ENCODE peak calls at places on chromosomes 5 and 9, in four cellular contexts. Q is K562, E is body of pancreas, H is brain microvascular endothelial cell. T is an unnamed sample.
A peak's percentile ranks its signal among the peaks of the same experiment; 100 is the strongest.

GRCh38 chr5:107388111-107388861 is 282.5 kb downstream of the EFNA5 start:
- DNase-seq in Q (no peak), E (no peak), H (peak; percentile 85), T (no peak)

GRCh38 chr5:141992349-141992963 is 20.4 kb downstream of the GNPDA1 start:
- DNase-seq in Q (peak; percentile 79), E (peak; percentile 82), H (peak; percentile 54), T (peak; percentile 51)

GRCh38 chr5:78650562-78650930 is 2.0 kb upstream of the LHFPL2 start:
- DNase-seq in Q (no peak), E (no peak), H (no peak), T (no peak)

GRCh38 chr5:134019636-134020035 is 14.9 kb upstream of the VDAC1 start:
- DNase-seq in Q (no peak), E (no peak), H (no peak), T (no peak)

GRCh38 chr5:108315829-108316228 is 66.1 kb downstream of the FBXL17 start:
- DNase-seq in Q (no peak), E (no peak), H (no peak), T (peak; percentile 24)

GRCh38 chr9:12538842-12539584 is 154.2 kb upstream of the TYRP1 start:
- DNase-seq in Q (no peak), E (peak; percentile 56), H (no peak), T (no peak)

GRCh38 chr5:130605200-130605599 is 559.9 kb downstream of the HINT1 start:
- DNase-seq in Q (no peak), E (no peak), H (peak; percentile 17), T (peak; percentile 54)

GRCh38 chr5:122775713-122776084 is 819 bp downstream of the SNX2 start:
- DNase-seq in Q (peak; percentile 14), E (no peak), H (no peak), T (no peak)

GRCh38 chr5:133425183-133425582 is 187.2 kb downstream of the FSTL4 start:
- DNase-seq in Q (no peak), E (no peak), H (no peak), T (no peak)

GRCh38 chr9:125990793-125991220 is 243.6 kb downstream of the PBX3 start:
- DNase-seq in Q (no peak), E (no peak), H (no peak), T (no peak)

GRCh38 chr5:67581203-67581602 is 384.6 kb upstream of the CD180 start:
- DNase-seq in Q (peak; percentile 5), E (no peak), H (no peak), T (no peak)

GRCh38 chr5:80220268-80220897 is 35.5 kb downstream of the SERINC5 start:
- DNase-seq in Q (no peak), E (no peak), H (no peak), T (peak; percentile 30)

GRCh38 chr5:130652178-130652577 is 512.9 kb downstream of the HINT1 start:
- DNase-seq in Q (no peak), E (no peak), H (peak; percentile 89), T (no peak)

GRCh38 chr5:40652441-40653220 is 27.1 kb upstream of the PTGER4 start:
- DNase-seq in Q (no peak), E (no peak), H (no peak), T (no peak)

GRCh38 chr9:87123830-87124229 is 176.5 kb upstream of the GAS1 start:
- DNase-seq in Q (no peak), E (no peak), H (no peak), T (no peak)

GRCh38 chr5:63131618-63132285 is 553.1 kb downstream of the LRRC70 start:
- DNase-seq in Q (no peak), E (no peak), H (peak; percentile 71), T (no peak)

GRCh38 chr5:14745753-14746152 is 81.2 kb downstream of the OTULIN start:
- DNase-seq in Q (no peak), E (no peak), H (no peak), T (no peak)

GRCh38 chr5:107254902-107255234 is 415.9 kb downstream of the EFNA5 start:
- DNase-seq in Q (no peak), E (no peak), H (no peak), T (no peak)

GRCh38 chr5:137560414-137560813 is 61.3 kb upstream of the SPOCK1 start:
- DNase-seq in Q (no peak), E (no peak), H (no peak), T (no peak)

GRCh38 chr5:132621699-132622098 is 36.3 kb upstream of the IL13 start:
- DNase-seq in Q (no peak), E (no peak), H (no peak), T (no peak)

GRCh38 chr5:37771731-37772130 is 68.1 kb downstream of the GDNF start:
- DNase-seq in Q (no peak), E (no peak), H (peak; percentile 98), T (peak; percentile 90)
- H3K4me3 ChIP-seq in Q (no peak overlapping the region), E (no peak overlapping the region), H (no peak overlapping the region), T (no peak overlapping the region)

GRCh38 chr9:128940271-128940921 is 7.0 kb downstream of the DOLK start:
- DNase-seq in Q (no peak), E (no peak), H (no peak), T (no peak)
- H3K27ac ChIP-seq in Q (no peak overlapping the region), E (no peak overlapping the region), H (no peak overlapping the region), T (no peak overlapping the region)

DNA sequence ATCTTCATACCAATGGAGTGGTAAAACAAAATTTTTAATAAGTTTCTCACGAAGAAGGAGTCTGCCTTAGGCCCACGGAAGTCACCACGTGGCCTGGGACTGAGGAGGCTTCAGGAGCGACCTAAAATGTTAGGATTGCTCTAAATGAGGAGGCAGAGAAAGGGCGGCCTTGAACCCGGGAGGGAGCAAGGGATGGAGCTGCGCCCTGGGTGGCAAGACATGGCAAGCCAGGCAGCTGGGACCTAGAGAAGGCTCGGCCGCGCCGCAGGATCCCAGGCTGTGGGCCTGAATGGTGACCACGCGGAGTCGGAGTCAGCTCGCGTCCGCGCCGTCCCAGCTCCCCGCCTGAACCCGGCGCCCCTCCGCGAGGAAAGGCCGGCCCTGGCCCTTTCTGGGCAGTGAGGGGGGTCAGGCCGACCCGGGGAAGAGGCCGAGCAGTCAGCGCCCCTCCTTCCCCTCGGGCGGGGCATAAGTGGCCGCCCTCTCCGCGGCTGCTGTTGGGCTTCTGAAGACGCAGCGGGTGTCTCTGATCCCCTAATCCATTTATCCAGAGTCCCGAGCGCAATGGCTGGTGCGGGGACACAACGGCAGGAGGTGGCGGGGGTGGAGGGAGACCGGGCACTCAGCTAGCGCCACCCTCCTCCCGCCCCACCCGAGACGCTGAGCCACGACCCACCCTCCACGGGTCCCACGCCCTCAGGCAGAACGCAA is 10.6 kb downstream of the IRX1 start:
- DNase-seq in Q (no peak), E (no peak), H (no peak), T (no peak)
- H3K4me3 ChIP-seq in Q (no peak overlapping the region), E (no peak overlapping the region), H (no peak overlapping the region), T (no peak overlapping the region)

GRCh38 chr5:43874772-43875171 is 271.8 kb downstream of the NNT start:
- DNase-seq in Q (no peak), E (no peak), H (peak; percentile 34), T (no peak)
- H3K27ac ChIP-seq in Q (no peak overlapping the region), E (no peak overlapping the region), H (no peak overlapping the region), T (no peak overlapping the region)

GRCh38 chr5:112957409-112957808 is 19.2 kb upstream of the DCP2 start:
- DNase-seq in Q (no peak), E (no peak), H (no peak), T (no peak)
- H3K4me3 ChIP-seq in Q (no peak overlapping the region), E (no peak overlapping the region), H (no peak overlapping the region), T (no peak overlapping the region)

DNA sequence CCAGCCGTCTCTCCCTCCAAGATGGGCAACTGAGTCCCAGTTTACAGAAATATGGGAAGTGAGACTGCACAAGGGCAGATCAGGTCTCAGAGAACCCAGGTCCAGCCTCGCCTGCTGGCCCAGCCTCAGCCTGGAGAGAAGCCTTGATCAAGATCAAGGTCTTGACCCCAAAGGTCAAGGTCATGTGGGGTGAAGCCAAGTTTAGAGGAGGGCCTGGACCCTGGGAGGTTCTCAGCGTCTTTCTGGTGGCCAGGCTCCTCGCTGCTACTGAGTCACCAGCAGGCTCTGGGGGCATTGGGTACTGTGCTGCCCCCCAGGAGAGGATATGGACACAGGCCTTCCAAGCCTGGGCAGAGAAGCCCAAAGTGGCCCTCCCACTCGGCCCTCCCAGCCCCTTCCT is 8.8 kb downstream of the IPPK start:
- DNase-seq in Q (no peak), E (no peak), H (no peak), T (no peak)
- H3K27ac ChIP-seq in Q (no peak overlapping the region), E (no peak overlapping the region), H (no peak overlapping the region), T (peak overlapping the region; percentile 10)